ENCODE peak calls at places on chromosomes 4 and X, in seven cellular contexts. Q, I, W, V, D, X and J are unnamed samples.

GRCh38 chr4:70721747-70722146 is at the start of gene RUFY3:
- DNase-seq in Q (no peak), I (no peak), W (peak), V (no peak), D (no peak), X (no peak), J (peak)

GRCh38 chr4:83112678-83113428 is 1.7 kb downstream of the PLAC8 start:
- DNase-seq in Q (no peak), I (no peak), W (peak), V (no peak), D (no peak), X (peak), J (peak)

GRCh38 chr4:2300431-2300861 is 38.5 kb upstream of the MXD4 start:
- DNase-seq in Q (no peak), I (no peak), W (no peak), V (no peak), D (no peak), X (no peak), J (no peak)

GRCh38 chr4:72911316-72911715 is 158.2 kb downstream of the COX18 start:
- DNase-seq in Q (no peak), I (no peak), W (no peak), V (no peak), D (no peak), X (no peak), J (no peak)

GRCh38 chrX:42752730-42753129 is 25.2 kb downstream of the PPP1R2C start:
- DNase-seq in Q (no peak), I (no peak), W (no peak), V (no peak), D (no peak), X (no peak), J (no peak)

GRCh38 chrX:42020225-42020624 is 96.9 kb upstream of the CASK start:
- DNase-seq in Q (no peak), I (no peak), W (no peak), V (no peak), D (no peak), X (no peak), J (no peak)

GRCh38 chrX:71107762-71108360 is 1.3 kb upstream of the CXorf65 start:
- DNase-seq in Q (no peak), I (no peak), W (peak), V (no peak), D (no peak), X (no peak), J (no peak)

GRCh38 chrX:15430584-15430983 is 46.4 kb upstream of the VEGFD start:
- DNase-seq in Q (no peak), I (no peak), W (no peak), V (no peak), D (no peak), X (no peak), J (no peak)

GRCh38 chr4:1578301-1578781 is 105.8 kb downstream of the FAM53A start:
- DNase-seq in Q (peak), I (peak), W (no peak), V (peak), D (no peak), X (no peak), J (no peak)

GRCh38 chrX:16589211-16589610 is 60.7 kb upstream of the S100G start:
- DNase-seq in Q (no peak), I (no peak), W (no peak), V (no peak), D (no peak), X (no peak), J (peak)

GRCh38 chrX:19682712-19683331 is 167.5 kb upstream of the MAP3K15 start:
- DNase-seq in Q (peak), I (peak), W (peak), V (peak), D (no peak), X (peak), J (peak)

GRCh38 chrX:39815621-39816020 is 282.1 kb downstream of the BCOR start:
- DNase-seq in Q (no peak), I (peak), W (peak), V (peak), D (no peak), X (no peak), J (peak)

GRCh38 chrX:96703816-96704215 is 19.2 kb downstream of the DIAPH2 start:
- DNase-seq in Q (no peak), I (peak), W (no peak), V (no peak), D (no peak), X (no peak), J (peak)

GRCh38 chr4:5785806-5786680 is 75.0 kb downstream of the EVC start:
- DNase-seq in Q (no peak), I (no peak), W (peak), V (peak), D (no peak), X (peak), J (peak)

GRCh38 chrX:17459008-17459407 is 84.0 kb downstream of the NHS start:
- DNase-seq in Q (no peak), I (no peak), W (no peak), V (no peak), D (no peak), X (no peak), J (peak)

GRCh38 chr4:7183161-7183560 is 9.2 kb upstream of the SORCS2 start:
- DNase-seq in Q (no peak), I (no peak), W (no peak), V (peak), D (no peak), X (no peak), J (no peak)

GRCh38 chrX:37796805-37797204 is 16.9 kb downstream of the CYBB start:
- DNase-seq in Q (no peak), I (peak), W (no peak), V (no peak), D (no peak), X (peak), J (no peak)

GRCh38 chr4:69124941-69125340 is 28.7 kb downstream of the UGT2B7 start:
- DNase-seq in Q (no peak), I (no peak), W (no peak), V (no peak), D (no peak), X (no peak), J (no peak)

GRCh38 chr4:125390126-125390525 is 75.4 kb downstream of the FAT4 start:
- DNase-seq in Q (no peak), I (no peak), W (peak), V (no peak), D (no peak), X (no peak), J (peak)

GRCh38 chr4:92447265-92447905 is 143.6 kb downstream of the GRID2 start:
- DNase-seq in Q (no peak), I (peak), W (peak), V (no peak), D (no peak), X (no peak), J (no peak)

GRCh38 chrX:41518127-41518840 is 71.1 kb downstream of the NYX start:
- DNase-seq in Q (no peak), I (no peak), W (no peak), V (no peak), D (no peak), X (no peak), J (no peak)

GRCh38 chr4:83558693-83559092 is 22.8 kb downstream of the GPAT3 start:
- DNase-seq in Q (no peak), I (no peak), W (peak), V (no peak), D (no peak), X (peak), J (peak)

GRCh38 chr4:188270273-188271069 is 131.2 kb downstream of the TRIML1 start:
- DNase-seq in Q (no peak), I (peak), W (no peak), V (peak), D (no peak), X (peak), J (no peak)

GRCh38 chr4:87033902-87034301 is 99.1 kb downstream of the AFF1 start:
- DNase-seq in Q (no peak), I (peak), W (no peak), V (peak), D (no peak), X (no peak), J (no peak)

GRCh38 chr4:60846678-60847077 is 353.4 kb upstream of the ADGRL3 start:
- DNase-seq in Q (no peak), I (no peak), W (no peak), V (no peak), D (no peak), X (no peak), J (no peak)

GRCh38 chr4:172011196-172011595 is 198.0 kb downstream of the GALNTL6 start:
- DNase-seq in Q (no peak), I (no peak), W (no peak), V (no peak), D (no peak), X (no peak), J (no peak)

GRCh38 chrX:67648361-67648760 is 104.5 kb downstream of the AR start:
- DNase-seq in Q (no peak), I (no peak), W (no peak), V (no peak), D (no peak), X (no peak), J (no peak)

GRCh38 chrX:11944486-11944885 is 186.4 kb downstream of the MSL3 start:
- DNase-seq in Q (peak), I (peak), W (peak), V (peak), D (peak), X (no peak), J (peak)

GRCh38 chr4:136928957-136929411 is 603.3 kb downstream of the PCDH18 start:
- DNase-seq in Q (no peak), I (no peak), W (no peak), V (no peak), D (no peak), X (no peak), J (no peak)

GRCh38 chr4:121217385-121217784 is 53.3 kb upstream of the TNIP3 start:
- DNase-seq in Q (no peak), I (no peak), W (peak), V (no peak), D (no peak), X (peak), J (peak)

GRCh38 chr4:121213940-121214339 is 49.8 kb upstream of the TNIP3 start:
- DNase-seq in Q (no peak), I (peak), W (no peak), V (no peak), D (no peak), X (peak), J (no peak)

GRCh38 chr4:121219222-121219621 is 55.1 kb upstream of the TNIP3 start:
- DNase-seq in Q (no peak), I (no peak), W (peak), V (no peak), D (no peak), X (no peak), J (peak)

GRCh38 chr4:121212801-121213200 is 48.7 kb upstream of the TNIP3 start:
- DNase-seq in Q (no peak), I (no peak), W (no peak), V (no peak), D (no peak), X (no peak), J (no peak)

GRCh38 chr4:121216438-121216837 is 52.3 kb upstream of the TNIP3 start:
- DNase-seq in Q (no peak), I (no peak), W (peak), V (no peak), D (no peak), X (peak), J (no peak)
- H2AK5ac ChIP-seq in Q (no peak), I (no peak), W (no peak), V (no peak), D (no peak), X (no peak), J (no peak)

DNA sequence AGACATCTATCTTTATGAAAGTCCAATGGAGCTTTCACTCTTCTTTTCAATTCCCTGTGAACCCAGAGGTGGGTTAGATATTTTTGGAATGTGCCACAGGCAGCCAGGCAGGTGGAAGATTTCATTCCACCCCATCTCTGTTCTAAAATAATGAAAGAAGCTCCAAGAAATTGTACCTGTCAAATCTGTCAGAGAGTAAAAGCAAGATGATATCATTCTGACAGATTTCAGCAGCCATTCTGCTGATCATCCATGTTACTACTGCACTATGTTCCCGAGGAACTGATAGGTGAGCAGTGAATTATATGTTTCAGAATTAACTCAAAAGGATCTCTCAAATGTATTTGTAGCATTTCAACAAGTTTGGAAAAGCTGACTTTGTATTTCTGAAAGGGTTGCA is 339.5 kb upstream of the SPANXN4 start:
- DNase-seq in Q (no peak), I (no peak), W (no peak), V (no peak), D (no peak), X (no peak), J (no peak)
- H2AK5ac ChIP-seq in Q (no peak), I (no peak), W (no peak), V (no peak), D (no peak), X (no peak), J (no peak)

DNA sequence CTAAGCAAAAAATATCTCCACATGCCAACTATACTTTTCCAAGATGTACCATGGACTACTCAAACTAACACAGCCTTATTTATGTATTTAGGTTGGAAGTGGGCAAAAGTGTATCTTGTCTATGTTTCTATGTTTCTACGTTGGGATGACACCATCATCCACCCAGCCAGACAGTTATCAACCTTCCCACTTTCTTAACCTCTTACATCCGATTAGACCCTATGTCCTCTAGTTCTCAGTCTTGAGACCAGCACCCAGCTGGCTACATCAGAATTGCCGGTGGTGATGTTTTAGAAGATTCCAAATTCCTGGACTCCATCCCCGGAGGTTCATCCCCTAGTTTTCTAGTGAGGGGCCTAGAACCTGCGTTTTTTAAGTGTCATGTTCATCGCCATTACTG is 1.0 kb upstream of the AASDH start:
- DNase-seq in Q (no peak), I (no peak), W (peak), V (no peak), D (no peak), X (no peak), J (no peak)
- H2AK5ac ChIP-seq in Q (no peak), I (no peak), W (no peak), V (no peak), D (no peak), X (no peak), J (no peak)

GRCh38 chr4:98555798-98556445 is 102.5 kb downstream of the TSPAN5 start:
- DNase-seq in Q (no peak), I (no peak), W (no peak), V (no peak), D (no peak), X (no peak), J (peak)
- H2AK5ac ChIP-seq in Q (no peak), I (no peak), W (no peak), V (no peak), D (peak), X (no peak), J (peak)

GRCh38 chr4:25057299-25057698 is 26.6 kb upstream of the LGI2 start:
- DNase-seq in Q (no peak), I (no peak), W (no peak), V (no peak), D (no peak), X (no peak), J (no peak)

GRCh38 chr4:25050370-25051098 is 19.8 kb upstream of the LGI2 start:
- DNase-seq in Q (no peak), I (no peak), W (no peak), V (no peak), D (no peak), X (no peak), J (no peak)

DNA sequence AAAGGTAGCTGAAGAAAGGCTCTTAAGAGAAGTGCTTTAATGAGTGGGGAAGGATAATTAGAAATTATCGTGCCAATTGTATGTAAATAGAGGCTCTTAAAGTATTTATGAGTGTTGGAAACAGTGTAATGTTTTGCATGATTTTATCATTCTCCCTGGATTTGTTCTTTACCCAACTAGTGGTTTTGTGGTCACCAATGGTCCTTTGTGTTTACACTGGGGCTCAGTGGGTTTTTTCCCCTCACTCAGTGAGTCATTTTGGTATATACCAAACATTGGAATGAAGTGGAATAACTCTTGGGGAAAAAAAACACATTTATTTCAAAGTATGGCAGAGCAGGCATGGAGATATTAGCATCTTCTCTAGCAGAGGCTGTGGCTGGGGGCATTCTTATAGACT is 20.8 kb upstream of the LGI2 start:
- DNase-seq in Q (no peak), I (no peak), W (peak), V (no peak), D (no peak), X (no peak), J (no peak)
- H2AK5ac ChIP-seq in Q (no peak), I (no peak), W (no peak), V (no peak), D (no peak), X (no peak), J (no peak)

GRCh38 chrX:44890247-44890646 is 17.3 kb downstream of the KDM6A start:
- DNase-seq in Q (no peak), I (no peak), W (no peak), V (no peak), D (no peak), X (no peak), J (no peak)
- H2AK5ac ChIP-seq in Q (no peak), I (no peak), W (no peak), V (no peak), D (no peak), X (no peak), J (no peak)

GRCh38 chrX:64580035-64580434 is 184.8 kb upstream of the MTMR8 start:
- DNase-seq in Q (no peak), I (peak), W (no peak), V (peak), D (no peak), X (no peak), J (no peak)

GRCh38 chrX:64580605-64581004 is 185.4 kb upstream of the MTMR8 start:
- DNase-seq in Q (no peak), I (peak), W (no peak), V (no peak), D (no peak), X (no peak), J (no peak)
- H2AK5ac ChIP-seq in Q (no peak), I (no peak), W (no peak), V (no peak), D (no peak), X (no peak), J (no peak)

DNA sequence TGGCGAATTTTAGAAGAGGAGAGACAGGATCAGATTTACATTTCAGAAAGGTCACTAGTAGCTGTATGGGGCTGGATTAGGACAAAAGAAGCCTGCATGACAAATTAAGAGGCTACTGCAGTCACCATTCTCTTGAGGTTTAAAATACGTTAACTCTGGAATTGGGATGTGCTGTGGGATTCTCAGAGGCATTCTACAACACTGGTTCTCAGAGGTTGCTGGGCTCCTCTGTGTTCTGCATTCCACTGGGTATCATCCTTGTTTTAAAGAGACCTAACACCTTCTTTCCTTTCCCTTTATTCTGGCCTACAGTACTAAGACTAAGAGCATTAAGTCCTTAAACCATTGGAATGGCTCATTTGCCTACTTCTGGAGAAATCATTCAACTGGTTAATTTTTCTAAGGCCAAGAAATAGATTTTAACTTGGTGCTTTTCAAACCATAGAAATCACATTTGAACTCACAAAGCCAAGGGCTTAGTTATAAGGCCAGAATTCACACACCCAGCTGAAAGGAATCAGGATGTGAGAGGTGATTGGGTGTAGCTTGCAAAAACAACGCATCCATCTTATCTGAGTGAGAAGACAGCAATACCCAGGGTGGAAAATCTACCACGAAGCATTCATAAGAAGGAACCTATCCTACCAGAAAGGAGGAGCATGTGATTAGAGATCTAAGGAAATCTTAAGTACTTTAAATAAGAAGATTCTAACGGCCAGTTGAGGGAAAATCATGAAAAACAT is 116.6 kb downstream of the SHISA3 start:
- DNase-seq in Q (no peak), I (peak), W (no peak), V (no peak), D (no peak), X (no peak), J (no peak)
- H2AK5ac ChIP-seq in Q (no peak), I (no peak), W (no peak), V (no peak), D (no peak), X (no peak), J (no peak)